ENCODE peak calls at places on chromosome 2, in four cellular contexts. U, O, I and N are unnamed samples.

GRCh38 chr2:161090401-161090800 is 69.8 kb upstream of the TANK start:
- DNase-seq in U (no peak), O (peak), I (no peak), N (no peak)

GRCh38 chr2:26255735-26256384 is 11.1 kb downstream of the HADHB start:
- DNase-seq in U (no peak), O (no peak), I (no peak), N (no peak)

GRCh38 chr2:11073251-11073650 is 82.0 kb upstream of the SLC66A3 start:
- DNase-seq in U (no peak), O (peak), I (peak), N (no peak)

GRCh38 chr2:229269986-229270385 is 1.1 kb downstream of the PID1 start:
- DNase-seq in U (no peak), O (no peak), I (peak), N (no peak)

GRCh38 chr2:119512946-119513345 is 11.3 kb downstream of the SCTR start:
- DNase-seq in U (no peak), O (no peak), I (no peak), N (no peak)

GRCh38 chr2:28469304-28469703 is 26.6 kb upstream of the PLB1 start:
- DNase-seq in U (no peak), O (no peak), I (no peak), N (no peak)

GRCh38 chr2:66849128-66849527 is 414.2 kb downstream of the MEIS1 start:
- DNase-seq in U (no peak), O (no peak), I (no peak), N (peak)

GRCh38 chr2:121360566-121361300 is 75.7 kb upstream of the TFCP2L1 start:
- DNase-seq in U (no peak), O (peak), I (peak), N (peak)

GRCh38 chr2:29104589-29105164 is 10.5 kb upstream of the CLIP4 start:
- DNase-seq in U (no peak), O (no peak), I (no peak), N (no peak)

GRCh38 chr2:181526014-181526413 is 68.8 kb downstream of the ITGA4 start:
- DNase-seq in U (no peak), O (no peak), I (no peak), N (no peak)

GRCh38 chr2:164847966-164848365 is 6.3 kb upstream of the COBLL1 start:
- DNase-seq in U (no peak), O (no peak), I (no peak), N (no peak)

GRCh38 chr2:101327863-101328394 is 19.4 kb upstream of the RNF149 start:
- DNase-seq in U (no peak), O (no peak), I (no peak), N (no peak)

GRCh38 chr2:190695739-190696138 is 46.9 kb downstream of the NAB1 start:
- DNase-seq in U (no peak), O (no peak), I (no peak), N (no peak)

GRCh38 chr2:10889741-10890215 is 22.0 kb upstream of the KCNF1 start:
- DNase-seq in U (no peak), O (no peak), I (no peak), N (no peak)

GRCh38 chr2:6793371-6793770 is 72.3 kb downstream of the CMPK2 start:
- DNase-seq in U (no peak), O (no peak), I (no peak), N (no peak)

GRCh38 chr2:219178377-219179175 is 501 bp downstream of the RETREG2 start:
- DNase-seq in U (no peak), O (peak), I (peak), N (peak)

GRCh38 chr2:85413592-85414421 is 3.6 kb upstream of the CAPG start:
- DNase-seq in U (no peak), O (peak), I (peak), N (no peak)

GRCh38 chr2:121999273-121999672 is 243.8 kb downstream of the TSN start:
- DNase-seq in U (no peak), O (peak), I (peak), N (no peak)

GRCh38 chr2:240919161-240919781 is 13.1 kb downstream of the CROCC2 start:
- DNase-seq in U (no peak), O (no peak), I (no peak), N (peak)

GRCh38 chr2:135875491-135876065 is 665 bp downstream of the MCM6 start:
- DNase-seq in U (no peak), O (peak), I (peak), N (peak)

GRCh38 chr2:218387369-218388194 is 5.5 kb downstream of the SLC11A1 start:
- DNase-seq in U (no peak), O (peak), I (peak), N (no peak)